ENCODE peak calls at places on chromosomes 12 and 14, in ten cellular contexts. F is iris pigment epithelial cell; M is activated CD4-positive, alpha-beta memory T cell treated with anti-CD3 and anti-CD28 coated beads, Interleukin-2, amount 10 ng/mL, durations not matched to agents 7 days and 5 days; P is B cell; E is iPS-NIHi11; Y is T-helper 2 cell; J is H54; V is stimulated activated CD4-positive, alpha-beta T cell treated with anti-CD3 and anti-CD28 coated beads, Interleukin-4, amount 100 ng/mL, for 24 hours; T is endothelial cell; S is foreskin keratinocyte. U is an unnamed sample.

GRCh38 chr14:93023039-93023438 is 92.7 kb downstream of the ITPK1 start:
- DNase-seq in J (no peak), P (no peak), Y (peak; percentile 22), S (no peak), T (no peak), M (peak; percentile 20), F (peak; percentile 22), V (no peak), E (peak; percentile 62), U (no peak)

GRCh38 chr12:65194949-65195348 is 25.6 kb downstream of the LEMD3 start:
- DNase-seq in P (no peak), S (no peak), Y (no peak), F (no peak), V (no peak), J (no peak), E (no peak), T (no peak), M (no peak), U (no peak)

GRCh38 chr12:6606331-6607131 is 648 bp downstream of the CHD4 start:
- DNase-seq in F (no peak), E (peak; percentile 74), T (peak; percentile 72), J (peak; percentile 40), V (peak; percentile 71), S (no peak), P (peak; percentile 84), Y (peak; percentile 69), M (no peak), U (peak; percentile 24)

GRCh38 chr12:48185181-48185919 is 1.9 kb downstream of the CCDC184 start:
- DNase-seq in F (peak; percentile 15), M (no peak), E (peak; percentile 25), T (no peak), S (no peak), J (no peak), V (no peak), P (peak; percentile 48), Y (no peak), U (peak; percentile 85)

GRCh38 chr14:44962573-44963528 is 861 bp downstream of the TOGARAM1 start:
- DNase-seq in M (no peak), P (peak; percentile 24), F (peak; percentile 73), S (no peak), J (no peak), E (no peak), Y (peak; percentile 48), V (no peak), T (peak; percentile 47), U (peak; percentile 46)

GRCh38 chr12:27331299-27331926 is 1.2 kb upstream of the BMAL2 start:
- DNase-seq in M (peak; percentile 34), V (peak; percentile 31), J (peak; percentile 81), T (no peak), S (peak; percentile 99), F (peak; percentile 98), Y (peak; percentile 66), E (peak; percentile 24), P (peak; percentile 5), U (peak; percentile 69)

GRCh38 chr14:32252030-32252670 is 49.1 kb upstream of the RNU6-8 start:
- DNase-seq in F (peak; percentile 80), M (peak; percentile 44), T (peak; percentile 56), V (peak; percentile 56), J (peak; percentile 28), E (peak; percentile 70), S (no peak), Y (peak; percentile 72), P (peak; percentile 67), U (peak; percentile 48)

GRCh38 chr12:9848899-9849298 is 20.3 kb downstream of the CLEC2B start:
- DNase-seq in E (no peak), Y (no peak), V (no peak), M (no peak), F (no peak), P (no peak), S (no peak), J (no peak), T (no peak), U (no peak)

GRCh38 chr12:27261866-27262265 is 17.8 kb downstream of the STK38L start:
- DNase-seq in M (no peak), T (no peak), F (peak; percentile 84), V (no peak), E (no peak), P (no peak), J (no peak), S (no peak), Y (no peak), U (no peak)

GRCh38 chr12:19397534-19397933 is 41.8 kb upstream of the AEBP2 start:
- DNase-seq in V (no peak), Y (no peak), F (peak; percentile 38), M (no peak), S (peak; percentile 92), J (no peak), T (no peak), E (no peak), P (no peak), U (no peak)

GRCh38 chr14:103281496-103282231 is 52.4 kb upstream of the EIF5 start:
- DNase-seq in J (no peak), P (no peak), S (no peak), Y (no peak), F (peak; percentile 71), E (peak; percentile 71), M (no peak), V (no peak), T (peak; percentile 56), U (no peak)

GRCh38 chr12:109479761-109480160 is 2.3 kb downstream of the UBE3B start:
- DNase-seq in T (no peak), E (no peak), V (no peak), P (no peak), F (no peak), M (no peak), S (no peak), J (no peak), Y (no peak), U (peak; percentile 88)

GRCh38 chr14:97116546-97116945 is 319.4 kb downstream of the VRK1 start:
- DNase-seq in S (no peak), V (no peak), F (no peak), P (no peak), T (no peak), Y (no peak), J (no peak), E (no peak), M (no peak), U (no peak)

GRCh38 chr14:106842687-106843086 is 1316.3 kb downstream of the TMEM121 start:
- DNase-seq in F (no peak), V (no peak), J (no peak), S (no peak), Y (no peak), E (no peak), M (no peak), P (no peak), T (no peak), U (no peak)

GRCh38 chr14:22561661-22562579 is 27.1 kb downstream of the DAD1 start:
- DNase-seq in P (no peak), E (no peak), Y (peak; percentile 95), V (peak; percentile 79), M (peak; percentile 82), T (no peak), S (no peak), F (peak; percentile 35), J (no peak), U (no peak)

GRCh38 chr14:66105819-66106218 is 380.4 kb upstream of the CCDC196 start:
- DNase-seq in P (no peak), Y (peak; percentile 49), T (no peak), V (no peak), S (peak; percentile 31), E (no peak), M (no peak), F (peak; percentile 8), J (peak; percentile 30), U (no peak)

GRCh38 chr14:34043627-34044372 is 92.9 kb upstream of the EGLN3 start:
- DNase-seq in T (no peak), J (peak; percentile 43), S (no peak), F (no peak), M (peak; percentile 92), Y (peak; percentile 99), E (peak; percentile 42), P (no peak), V (peak; percentile 66), U (no peak)

GRCh38 chr12:61993734-61994345 is 266.4 kb upstream of the USP15 start:
- DNase-seq in M (no peak), S (peak; percentile 5), P (peak; percentile 1), V (no peak), E (peak; percentile 48), J (no peak), T (peak; percentile 15), Y (peak; percentile 17), F (peak; percentile 23), U (no peak)

GRCh38 chr12:44184499-44185206 is 348.8 kb downstream of the TMEM117 start:
- DNase-seq in J (no peak), P (no peak), T (no peak), F (no peak), E (no peak), S (no peak), M (no peak), Y (peak; percentile 2), V (no peak), U (no peak)

GRCh38 chr12:71415336-71416231 is 24.0 kb upstream of the LGR5 start:
- DNase-seq in Y (peak; percentile 46), P (peak; percentile 57), J (no peak), S (no peak), M (no peak), V (peak; percentile 26), F (peak; percentile 53), T (peak; percentile 43), E (peak; percentile 63), U (peak; percentile 40)

GRCh38 chr12:46585854-46586621 is 213.5 kb upstream of the SLC38A2 start:
- DNase-seq in S (peak; percentile 44), V (peak; percentile 11), E (no peak), P (peak; percentile 16), Y (peak; percentile 86), T (peak; percentile 42), M (peak; percentile 76), J (no peak), F (peak; percentile 91), U (peak; percentile 59)

GRCh38 chr12:80539029-80539428 is 95.0 kb downstream of the PTPRQ start:
- DNase-seq in V (no peak), E (no peak), F (no peak), M (no peak), S (no peak), T (no peak), P (no peak), Y (no peak), J (no peak), U (no peak)

GRCh38 chr14:92568621-92569479 is 55.3 kb downstream of the RIN3 start:
- DNase-seq in J (no peak), P (peak; percentile 73), Y (no peak), T (no peak), F (no peak), M (no peak), E (no peak), S (no peak), V (no peak), U (no peak)

GRCh38 chr14:101125719-101126375 is 222.3 kb upstream of the RTL1 start:
- DNase-seq in Y (no peak), T (no peak), F (no peak), E (no peak), S (no peak), P (no peak), J (no peak), M (no peak), V (no peak), U (no peak)

GRCh38 chr14:105069887-105070759 is 4.9 kb upstream of the GPR132 start:
- DNase-seq in P (peak; percentile 62), J (no peak), T (no peak), S (no peak), F (no peak), M (peak; percentile 50), E (no peak), V (peak; percentile 64), Y (peak; percentile 75), U (no peak)

U was measured in SJSA1.